ENCODE peak calls at places on chromosomes 3 and 15, in seven cellular contexts. One of them, this sample, is unnamed.

GRCh38 chr3:184765047-184765729 is 46.8 kb upstream of the VPS8 start:
- DNase-seq in CD8-positive, alpha-beta memory T cell: no peak
- DNase-seq in M059J: no peak
- DNase-seq in cardiac muscle cell: no peak
- DNase-seq in cerebellar nuclear complex: no peak
- DNase-seq in HCEC 1CT: no peak
- DNase-seq in ACHN: no peak
- DNase-seq in this sample: no peak

GRCh38 chr15:49624046-49624445 is 3.2 kb downstream of the DTWD1 start:
- DNase-seq in CD8-positive, alpha-beta memory T cell: no peak
- DNase-seq in M059J: peak; percentile 94
- DNase-seq in cardiac muscle cell: no peak
- DNase-seq in cerebellar nuclear complex: no peak
- DNase-seq in HCEC 1CT: no peak
- DNase-seq in ACHN: no peak
- DNase-seq in this sample: no peak

GRCh38 chr3:155086041-155086440 is 5.9 kb downstream of the MME start:
- DNase-seq in CD8-positive, alpha-beta memory T cell: no peak
- DNase-seq in M059J: no peak
- DNase-seq in cardiac muscle cell: no peak
- DNase-seq in cerebellar nuclear complex: no peak
- DNase-seq in HCEC 1CT: no peak
- DNase-seq in ACHN: no peak
- DNase-seq in this sample: no peak

GRCh38 chr3:151838574-151839312 is 24.8 kb downstream of the AADAC start:
- DNase-seq in CD8-positive, alpha-beta memory T cell: no peak
- DNase-seq in M059J: peak; percentile 89
- DNase-seq in cardiac muscle cell: peak; percentile 84
- DNase-seq in cerebellar nuclear complex: no peak
- DNase-seq in HCEC 1CT: peak; percentile 79
- DNase-seq in ACHN: peak; percentile 75
- DNase-seq in this sample: peak; percentile 65

GRCh38 chr3:16795601-16796000 is 89.2 kb upstream of the PLCL2 start:
- DNase-seq in CD8-positive, alpha-beta memory T cell: no peak
- DNase-seq in M059J: no peak
- DNase-seq in cardiac muscle cell: no peak
- DNase-seq in cerebellar nuclear complex: no peak
- DNase-seq in HCEC 1CT: no peak
- DNase-seq in ACHN: no peak
- DNase-seq in this sample: no peak

GRCh38 chr15:57148236-57148635 is 228.1 kb upstream of the CGNL1 start:
- DNase-seq in CD8-positive, alpha-beta memory T cell: no peak
- DNase-seq in M059J: no peak
- DNase-seq in cardiac muscle cell: no peak
- DNase-seq in cerebellar nuclear complex: no peak
- DNase-seq in HCEC 1CT: no peak
- DNase-seq in ACHN: no peak
- DNase-seq in this sample: no peak

GRCh38 chr3:50562866-50563265 is 4.7 kb downstream of the C3orf18 start:
- DNase-seq in CD8-positive, alpha-beta memory T cell: no peak
- DNase-seq in M059J: peak; percentile 88
- DNase-seq in cardiac muscle cell: no peak
- DNase-seq in cerebellar nuclear complex: no peak
- DNase-seq in HCEC 1CT: peak; percentile 81
- DNase-seq in ACHN: no peak
- DNase-seq in this sample: no peak

GRCh38 chr3:162769559-162769958 is 1273.0 kb downstream of the OTOL1 start:
- DNase-seq in CD8-positive, alpha-beta memory T cell: no peak
- DNase-seq in M059J: peak; percentile 41
- DNase-seq in cardiac muscle cell: no peak
- DNase-seq in cerebellar nuclear complex: no peak
- DNase-seq in HCEC 1CT: no peak
- DNase-seq in ACHN: no peak
- DNase-seq in this sample: no peak

GRCh38 chr3:179562467-179563297 is at the start of gene ACTL6A:
- DNase-seq in CD8-positive, alpha-beta memory T cell: peak; percentile 98
- DNase-seq in M059J: peak; percentile 100
- DNase-seq in cardiac muscle cell: peak; percentile 99
- DNase-seq in cerebellar nuclear complex: peak; percentile 77
- DNase-seq in HCEC 1CT: peak; percentile 99
- DNase-seq in ACHN: peak; percentile 99
- DNase-seq in this sample: peak; percentile 99

GRCh38 chr3:197024881-197025735 is 4.5 kb downstream of the MELTF start:
- DNase-seq in CD8-positive, alpha-beta memory T cell: peak; percentile 22
- DNase-seq in M059J: no peak
- DNase-seq in cardiac muscle cell: no peak
- DNase-seq in cerebellar nuclear complex: no peak
- DNase-seq in HCEC 1CT: no peak
- DNase-seq in ACHN: no peak
- DNase-seq in this sample: no peak

GRCh38 chr3:23406576-23406975 is 203.4 kb downstream of the UBE2E2 start:
- DNase-seq in CD8-positive, alpha-beta memory T cell: no peak
- DNase-seq in M059J: no peak
- DNase-seq in cardiac muscle cell: no peak
- DNase-seq in cerebellar nuclear complex: no peak
- DNase-seq in HCEC 1CT: no peak
- DNase-seq in ACHN: no peak
- DNase-seq in this sample: no peak

GRCh38 chr3:42556089-42556632 is 25.6 kb downstream of the SEC22C start:
- DNase-seq in CD8-positive, alpha-beta memory T cell: peak; percentile 68
- DNase-seq in M059J: peak; percentile 17
- DNase-seq in cardiac muscle cell: no peak
- DNase-seq in cerebellar nuclear complex: peak; percentile 83
- DNase-seq in HCEC 1CT: no peak
- DNase-seq in ACHN: no peak
- DNase-seq in this sample: peak; percentile 13

GRCh38 chr15:98943609-98944111 is 63.9 kb downstream of the PGPEP1L start:
- DNase-seq in CD8-positive, alpha-beta memory T cell: no peak
- DNase-seq in M059J: peak; percentile 45
- DNase-seq in cardiac muscle cell: no peak
- DNase-seq in cerebellar nuclear complex: no peak
- DNase-seq in HCEC 1CT: peak; percentile 7
- DNase-seq in ACHN: no peak
- DNase-seq in this sample: no peak

GRCh38 chr3:178325330-178325729 is 210.9 kb upstream of the KCNMB2 start:
- DNase-seq in CD8-positive, alpha-beta memory T cell: no peak
- DNase-seq in M059J: peak; percentile 69
- DNase-seq in cardiac muscle cell: no peak
- DNase-seq in cerebellar nuclear complex: no peak
- DNase-seq in HCEC 1CT: peak; percentile 64
- DNase-seq in ACHN: peak; percentile 42
- DNase-seq in this sample: no peak

This sample was measured in CD4-positive, CD25-positive, alpha-beta regulatory T cell.